ENCODE peak calls at places on chromosome 12, in nine cellular contexts. M is OCI-LY7; W is GM19239; O is kidney; X is activated CD4-positive, alpha-beta T cell treated with anti-CD3 and anti-CD28 coated beads, Interleukin-2, amount 50 U/mL, for 4 hours; E is stimulated activated CD4-positive, alpha-beta T cell treated with anti-CD3 and anti-CD28 coated beads, Interleukin-4, amount 100 ng/mL, for 48 hours; L is activated T-cell treated with anti-CD3 and anti-CD28 coated beads, Interleukin-2, amount 50 U/mL, for 1 hour; D is GM12864; F is GM04504. S is an unnamed sample.

GRCh38 chr12:111488798-111489197 is 83.1 kb downstream of the SH2B3 start:
- DNase-seq in F (no peak), E (no peak), D (no peak), X (no peak), O (no peak), W (no peak), L (no peak), M (no peak), S (no peak)

GRCh38 chr12:31235868-31236395 is 90.0 kb downstream of the SINHCAF start:
- DNase-seq in O (peak), E (no peak), F (no peak), X (no peak), W (no peak), M (no peak), D (no peak), L (no peak), S (no peak)

GRCh38 chr12:47734725-47735480 is 9.6 kb upstream of the ENDOU start:
- DNase-seq in M (no peak), E (no peak), O (no peak), F (no peak), X (no peak), D (no peak), L (no peak), W (no peak), S (no peak)

GRCh38 chr12:22083167-22083566 is 37.1 kb downstream of the CMAS start:
- DNase-seq in X (peak), O (no peak), F (peak), D (no peak), W (no peak), L (no peak), M (peak), E (no peak), S (peak)

GRCh38 chr12:104201238-104202001 is 14.2 kb upstream of the TXNRD1 start:
- DNase-seq in D (no peak), O (no peak), E (no peak), M (peak), X (peak), F (peak), W (peak), L (peak), S (no peak)

GRCh38 chr12:124125472-124125871 is 152.5 kb downstream of the ZNF664 start:
- DNase-seq in X (no peak), O (no peak), L (no peak), W (peak), F (no peak), E (no peak), D (peak), M (no peak), S (no peak)

GRCh38 chr12:724194-724855 is 28.1 kb upstream of the WNK1 start:
- DNase-seq in W (no peak), M (no peak), D (no peak), F (no peak), E (no peak), L (peak), O (no peak), X (no peak), S (no peak)

GRCh38 chr12:79252358-79253075 is 387.9 kb downstream of the SYT1 start:
- DNase-seq in D (no peak), E (no peak), L (no peak), W (no peak), O (no peak), M (no peak), X (no peak), F (no peak), S (no peak)

GRCh38 chr12:7629465-7629864 is 36.2 kb downstream of the APOBEC1 start:
- DNase-seq in E (no peak), M (no peak), O (no peak), D (no peak), W (no peak), L (no peak), X (no peak), F (no peak), S (no peak)